ENCODE peak calls at places on chromosomes 12 and 14, in seven cellular contexts. One of them, this sample, is unnamed.

GRCh38 chr14:26466862-26467261 is 131.0 kb downstream of the NOVA1 start:
- DNase-seq in B cell: no peak
- DNase-seq in HCT116: no peak
- DNase-seq in MM.1S: no peak
- DNase-seq in mucosa of descending colon: no peak
- DNase-seq in neural crest cell: no peak
- DNase-seq in endothelial cell of umbilical vein: no peak
- DNase-seq in this sample: no peak

GRCh38 chr14:33271216-33271615 is 332.5 kb downstream of the NPAS3 start:
- DNase-seq in B cell: no peak
- DNase-seq in HCT116: no peak
- DNase-seq in neural crest cell: no peak
- DNase-seq in endothelial cell of umbilical vein: no peak
- DNase-seq in MM.1S: no peak
- DNase-seq in mucosa of descending colon: no peak
- DNase-seq in this sample: no peak

GRCh38 chr12:27085654-27086053 is 3.3 kb upstream of the C12orf71 start:
- DNase-seq in neural crest cell: no peak
- DNase-seq in B cell: no peak
- DNase-seq in endothelial cell of umbilical vein: no peak
- DNase-seq in mucosa of descending colon: no peak
- DNase-seq in MM.1S: no peak
- DNase-seq in HCT116: no peak
- DNase-seq in this sample: no peak

GRCh38 chr12:65894127-65894526 is 69.8 kb downstream of the HMGA2 start:
- DNase-seq in HCT116: no peak
- DNase-seq in B cell: no peak
- DNase-seq in endothelial cell of umbilical vein: no peak
- DNase-seq in MM.1S: no peak
- DNase-seq in mucosa of descending colon: no peak
- DNase-seq in neural crest cell: no peak
- DNase-seq in this sample: no peak

GRCh38 chr14:57831981-57832380 is 33.9 kb downstream of the SLC35F4 start:
- DNase-seq in mucosa of descending colon: no peak
- DNase-seq in endothelial cell of umbilical vein: no peak
- DNase-seq in neural crest cell: no peak
- DNase-seq in MM.1S: no peak
- DNase-seq in B cell: no peak
- DNase-seq in HCT116: no peak
- DNase-seq in this sample: no peak

GRCh38 chr14:92121207-92121669 is 268 bp downstream of the NDUFB1 start:
- DNase-seq in B cell: no peak
- DNase-seq in neural crest cell: peak; percentile 5
- DNase-seq in endothelial cell of umbilical vein: peak; percentile 70
- DNase-seq in MM.1S: peak; percentile 28
- DNase-seq in mucosa of descending colon: peak; percentile 62
- DNase-seq in HCT116: no peak
- DNase-seq in this sample: no peak

GRCh38 chr12:52036587-52037171 is 14.6 kb upstream of the NR4A1 start:
- DNase-seq in B cell: peak; percentile 84
- DNase-seq in HCT116: no peak
- DNase-seq in MM.1S: peak; percentile 89
- DNase-seq in neural crest cell: peak; percentile 53
- DNase-seq in endothelial cell of umbilical vein: peak; percentile 66
- DNase-seq in mucosa of descending colon: peak; percentile 90
- DNase-seq in this sample: peak; percentile 86

GRCh38 chr14:65225299-65226159 is 123.2 kb upstream of the MAX start:
- DNase-seq in HCT116: no peak
- DNase-seq in MM.1S: no peak
- DNase-seq in neural crest cell: no peak
- DNase-seq in B cell: no peak
- DNase-seq in mucosa of descending colon: no peak
- DNase-seq in endothelial cell of umbilical vein: no peak
- DNase-seq in this sample: no peak

GRCh38 chr12:125643055-125643454 is 577.8 kb downstream of the AACS start:
- DNase-seq in B cell: no peak
- DNase-seq in MM.1S: no peak
- DNase-seq in mucosa of descending colon: no peak
- DNase-seq in neural crest cell: no peak
- DNase-seq in HCT116: no peak
- DNase-seq in endothelial cell of umbilical vein: no peak
- DNase-seq in this sample: no peak

GRCh38 chr14:50520947-50521815 is 11.2 kb downstream of the MAP4K5 start:
- DNase-seq in neural crest cell: no peak
- DNase-seq in endothelial cell of umbilical vein: peak; percentile 92
- DNase-seq in mucosa of descending colon: no peak
- DNase-seq in B cell: no peak
- DNase-seq in MM.1S: no peak
- DNase-seq in HCT116: peak; percentile 45
- DNase-seq in this sample: peak; percentile 47

DNA sequence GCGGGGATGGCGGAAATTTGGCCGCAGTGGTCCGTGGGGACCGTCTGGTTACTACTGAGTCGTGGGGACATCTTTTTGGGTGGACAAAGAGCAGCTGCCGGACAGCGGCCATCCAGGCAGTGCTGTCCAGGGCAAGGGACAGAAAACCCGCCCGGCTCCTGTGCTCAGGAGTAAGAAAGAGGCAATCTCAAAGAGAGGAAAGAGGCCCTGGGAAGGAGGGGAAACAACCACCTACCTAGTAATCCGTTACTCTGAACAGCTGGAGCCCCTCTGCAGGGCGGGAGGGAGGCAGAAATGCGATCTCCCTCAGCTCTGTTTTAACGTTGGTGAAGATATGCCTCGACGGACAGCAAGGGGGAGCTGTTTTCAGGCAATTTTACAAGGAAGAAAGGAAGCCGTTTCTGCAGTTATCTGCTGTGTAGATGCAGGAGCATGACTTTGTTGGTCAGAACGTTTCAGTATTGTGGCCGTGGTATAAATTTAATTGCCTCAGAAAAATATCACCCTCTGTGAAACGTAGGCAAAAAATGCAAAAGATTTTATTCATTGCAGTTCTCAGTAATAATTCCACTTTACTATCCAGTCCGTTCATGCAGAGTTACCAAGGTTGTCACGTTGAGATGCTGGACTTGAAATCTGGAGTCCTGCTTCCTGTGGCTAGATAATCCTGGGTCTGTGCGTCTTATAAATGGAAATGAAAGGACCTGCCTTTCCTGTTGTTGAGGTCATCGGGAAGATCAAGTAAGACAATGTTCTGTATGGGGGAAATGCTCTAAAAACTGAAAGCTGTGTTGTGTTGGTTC is 1.1 kb upstream of the AVPR1A start:
- DNase-seq in endothelial cell of umbilical vein: peak; percentile 51
- DNase-seq in mucosa of descending colon: no peak
- DNase-seq in neural crest cell: peak; percentile 55
- DNase-seq in HCT116: peak; percentile 43
- DNase-seq in MM.1S: peak; percentile 23
- DNase-seq in B cell: no peak
- DNase-seq in this sample: peak; percentile 56
- TF ChIP-seq CTCF in endothelial cell of umbilical vein: peak; percentile 74
- TF ChIP-seq CTCF in mucosa of descending colon: peak; percentile 58
- TF ChIP-seq CTCF in neural crest cell: peak; percentile 85
- TF ChIP-seq CTCF in HCT116: peak; percentile 82
- TF ChIP-seq CTCF in MM.1S: peak; percentile 51
- TF ChIP-seq CTCF in B cell: peak; percentile 22
- TF ChIP-seq CTCF in this sample: peak; percentile 36

DNA sequence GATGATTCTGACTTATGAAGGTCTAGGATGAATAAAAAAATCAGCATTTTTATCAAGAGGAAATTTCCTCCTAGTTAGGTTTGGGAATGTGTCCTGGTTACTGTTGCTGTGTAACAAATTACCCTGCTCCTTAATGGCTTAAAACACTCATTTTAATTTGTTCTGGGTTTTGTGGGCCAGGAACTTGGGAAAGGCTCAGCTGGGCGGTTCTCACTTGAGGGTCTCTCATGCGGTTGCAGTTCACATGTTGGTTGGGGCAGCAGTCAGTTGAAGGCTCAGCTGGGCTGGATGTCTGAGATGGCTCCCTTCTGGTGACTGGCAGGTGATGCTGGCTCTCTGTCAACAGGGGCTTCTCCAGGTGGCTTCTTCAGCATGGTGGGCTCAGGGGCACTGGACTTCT is 214.6 kb downstream of the RBM19 start:
- DNase-seq in neural crest cell: no peak
- DNase-seq in mucosa of descending colon: no peak
- DNase-seq in HCT116: no peak
- DNase-seq in endothelial cell of umbilical vein: no peak
- DNase-seq in MM.1S: no peak
- DNase-seq in B cell: no peak
- DNase-seq in this sample: no peak
- TF ChIP-seq CTCF in neural crest cell: no peak
- TF ChIP-seq CTCF in mucosa of descending colon: no peak
- TF ChIP-seq CTCF in HCT116: no peak
- TF ChIP-seq CTCF in endothelial cell of umbilical vein: no peak
- TF ChIP-seq CTCF in MM.1S: no peak
- TF ChIP-seq CTCF in B cell: no peak
- TF ChIP-seq CTCF in this sample: no peak

DNA sequence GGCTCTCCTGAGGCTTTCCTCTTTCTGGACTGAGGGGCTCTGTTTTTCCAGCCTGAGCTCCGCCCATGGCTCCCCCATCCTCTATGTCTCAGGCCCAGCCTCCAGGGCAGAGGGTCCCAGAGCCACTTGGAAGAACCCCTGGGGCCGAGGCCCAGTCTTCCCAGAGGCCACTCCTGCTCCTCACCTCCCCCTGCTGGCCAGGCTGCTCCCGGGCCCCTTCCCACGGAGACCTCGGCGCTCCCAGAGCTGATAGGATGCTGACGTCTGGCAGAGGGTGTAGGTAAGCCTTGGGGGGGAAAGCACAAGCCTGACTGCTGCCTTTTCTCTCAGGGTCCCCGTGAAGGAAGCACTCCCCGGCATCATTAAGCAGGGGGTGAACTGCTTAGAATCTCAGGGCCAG is 51.4 kb downstream of the ERH start:
- DNase-seq in MM.1S: no peak
- DNase-seq in B cell: no peak
- DNase-seq in mucosa of descending colon: no peak
- DNase-seq in endothelial cell of umbilical vein: peak; percentile 19
- DNase-seq in neural crest cell: peak; percentile 57
- DNase-seq in HCT116: no peak
- DNase-seq in this sample: peak; percentile 55
- TF ChIP-seq CTCF in MM.1S: peak; percentile 38
- TF ChIP-seq CTCF in B cell: no peak
- TF ChIP-seq CTCF in mucosa of descending colon: peak; percentile 36
- TF ChIP-seq CTCF in endothelial cell of umbilical vein: peak; percentile 70
- TF ChIP-seq CTCF in neural crest cell: peak; percentile 66
- TF ChIP-seq CTCF in HCT116: peak; percentile 74
- TF ChIP-seq CTCF in this sample: peak; percentile 59

GRCh38 chr14:53954551-53955233 is 1.9 kb downstream of the BMP4 start:
- DNase-seq in MM.1S: no peak
- DNase-seq in mucosa of descending colon: no peak
- DNase-seq in HCT116: no peak
- DNase-seq in endothelial cell of umbilical vein: peak; percentile 58
- DNase-seq in neural crest cell: no peak
- DNase-seq in B cell: no peak
- DNase-seq in this sample: no peak
- TF ChIP-seq CTCF in MM.1S: no peak
- TF ChIP-seq CTCF in mucosa of descending colon: no peak
- TF ChIP-seq CTCF in HCT116: no peak
- TF ChIP-seq CTCF in endothelial cell of umbilical vein: no peak
- TF ChIP-seq CTCF in neural crest cell: peak; percentile 13
- TF ChIP-seq CTCF in B cell: no peak
- TF ChIP-seq CTCF in this sample: peak; percentile 33

DNA sequence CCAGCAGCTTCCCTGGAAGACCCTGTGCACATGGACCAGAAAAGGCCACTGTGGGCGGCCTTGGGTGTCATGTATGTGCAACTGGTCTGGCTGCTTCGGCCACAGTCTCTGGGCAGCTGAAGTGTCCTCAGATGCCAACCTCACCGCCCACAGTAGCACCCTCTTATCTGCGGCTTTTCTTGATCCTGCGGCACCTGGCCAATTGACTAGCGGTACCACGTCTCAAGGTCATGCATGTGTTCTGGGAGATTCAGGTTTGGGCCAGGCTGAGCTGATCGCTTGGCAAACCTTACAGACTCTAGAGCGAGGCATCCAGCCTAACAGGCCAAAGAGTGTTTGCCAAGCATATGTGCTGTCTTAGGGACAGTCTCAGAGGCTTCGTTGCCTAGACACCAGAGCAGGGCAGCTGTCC is 60.7 kb downstream of the CACNA1C start:
- DNase-seq in MM.1S: no peak
- DNase-seq in neural crest cell: no peak
- DNase-seq in endothelial cell of umbilical vein: no peak
- DNase-seq in mucosa of descending colon: no peak
- DNase-seq in HCT116: no peak
- DNase-seq in B cell: no peak
- DNase-seq in this sample: no peak
- TF ChIP-seq CTCF in MM.1S: no peak
- TF ChIP-seq CTCF in neural crest cell: no peak
- TF ChIP-seq CTCF in endothelial cell of umbilical vein: no peak
- TF ChIP-seq CTCF in mucosa of descending colon: no peak
- TF ChIP-seq CTCF in HCT116: no peak
- TF ChIP-seq CTCF in B cell: no peak
- TF ChIP-seq CTCF in this sample: no peak

DNA sequence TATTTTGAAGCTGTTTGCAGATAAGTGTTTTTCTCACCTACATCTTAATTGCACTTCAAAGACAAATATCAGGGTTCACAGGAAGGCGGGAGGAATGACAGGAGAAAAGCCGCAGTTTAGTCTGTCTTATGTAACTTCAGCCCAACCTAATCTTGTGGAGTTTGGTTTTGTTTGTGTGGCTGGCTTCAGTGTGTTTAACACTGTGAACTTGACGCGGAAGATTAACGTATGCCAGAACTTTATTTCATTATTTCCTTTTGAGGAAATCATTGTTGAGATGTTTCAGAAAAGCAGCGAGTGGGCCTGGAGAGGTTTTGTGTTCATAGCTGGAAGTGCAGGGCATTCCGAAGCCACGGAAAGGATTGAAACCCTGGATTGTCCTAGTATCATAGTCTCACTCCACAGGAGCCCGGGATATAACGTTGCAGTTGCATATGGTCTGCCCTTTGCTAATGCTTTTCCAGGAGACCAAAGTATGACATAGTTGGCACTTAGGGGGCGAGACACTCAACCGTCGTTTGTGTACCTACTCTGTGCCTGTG is 2.0 kb downstream of the PELI2 start:
- DNase-seq in endothelial cell of umbilical vein: peak; percentile 65
- DNase-seq in mucosa of descending colon: no peak
- DNase-seq in MM.1S: no peak
- DNase-seq in B cell: no peak
- DNase-seq in HCT116: no peak
- DNase-seq in neural crest cell: no peak
- DNase-seq in this sample: no peak
- TF ChIP-seq CTCF in endothelial cell of umbilical vein: no peak
- TF ChIP-seq CTCF in mucosa of descending colon: no peak
- TF ChIP-seq CTCF in MM.1S: no peak
- TF ChIP-seq CTCF in B cell: no peak
- TF ChIP-seq CTCF in HCT116: no peak
- TF ChIP-seq CTCF in neural crest cell: peak; percentile 30
- TF ChIP-seq CTCF in this sample: no peak

DNA sequence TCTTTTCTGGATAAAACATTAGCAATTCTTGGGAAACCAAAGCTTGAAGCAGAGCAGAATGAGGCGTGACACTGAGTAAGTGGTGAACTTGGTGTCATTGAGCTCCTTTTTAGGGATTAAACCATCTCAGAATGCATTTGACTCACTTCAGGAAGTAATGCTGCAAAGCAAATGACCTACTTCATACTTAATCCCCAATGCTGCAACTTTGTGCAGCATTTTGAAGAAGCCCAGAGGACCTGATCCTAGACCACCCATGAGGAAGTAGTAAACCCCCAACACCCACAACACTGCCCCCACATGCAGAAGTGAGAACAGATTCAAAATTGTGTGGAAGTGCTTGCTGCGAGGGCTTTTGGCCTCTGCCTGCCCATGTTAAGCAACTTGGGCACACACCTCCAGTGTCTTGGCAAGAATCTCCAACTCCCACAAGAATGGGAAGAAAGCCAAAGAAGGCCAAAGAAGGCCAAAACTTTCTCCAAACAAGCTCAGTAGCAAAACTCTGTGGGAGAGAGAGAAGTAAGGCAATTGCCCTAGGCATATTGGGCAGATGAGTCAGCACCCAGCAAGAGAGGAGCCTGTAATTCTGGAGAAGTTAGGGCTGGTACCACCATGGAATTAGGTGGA is 69.2 kb upstream of the ETV6 start:
- DNase-seq in MM.1S: no peak
- DNase-seq in neural crest cell: no peak
- DNase-seq in mucosa of descending colon: no peak
- DNase-seq in HCT116: no peak
- DNase-seq in endothelial cell of umbilical vein: peak; percentile 11
- DNase-seq in B cell: no peak
- DNase-seq in this sample: no peak
- TF ChIP-seq CTCF in MM.1S: no peak
- TF ChIP-seq CTCF in neural crest cell: no peak
- TF ChIP-seq CTCF in mucosa of descending colon: no peak
- TF ChIP-seq CTCF in HCT116: no peak
- TF ChIP-seq CTCF in endothelial cell of umbilical vein: no peak
- TF ChIP-seq CTCF in B cell: no peak
- TF ChIP-seq CTCF in this sample: no peak